ENCODE peak calls at places on chromosomes 5 and 9, in six cellular contexts. J, Z, B, X, Q and Y are unnamed samples.

GRCh38 chr5:80860934-80861613 is 99.1 kb upstream of the RASGRF2 start:
- DNase-seq in J (peak; percentile 55), Z (no peak), B (no peak), X (no peak), Q (no peak), Y (no peak)

GRCh38 chr5:35371971-35372426 is 141.7 kb upstream of the PRLR start:
- DNase-seq in J (no peak), Z (no peak), B (no peak), X (no peak), Q (no peak), Y (no peak)

GRCh38 chr5:181167814-181168488 is 20.6 kb downstream of the OR2V2 start:
- DNase-seq in J (peak; percentile 94), Z (no peak), B (no peak), X (no peak), Q (peak; percentile 49), Y (peak; percentile 58)

GRCh38 chr5:172726966-172727365 is 44.0 kb downstream of the DUSP1 start:
- DNase-seq in J (no peak), Z (no peak), B (no peak), X (no peak), Q (no peak), Y (no peak)

GRCh38 chr5:87944553-87945320 is 323.9 kb downstream of the TMEM161B start:
- DNase-seq in J (peak; percentile 89), Z (peak; percentile 96), B (no peak), X (no peak), Q (peak; percentile 86), Y (no peak)

GRCh38 chr5:101915559-101915958 is 380.5 kb downstream of the SLCO4C1 start:
- DNase-seq in J (peak; percentile 15), Z (no peak), B (peak; percentile 1), X (no peak), Q (peak; percentile 11), Y (no peak)

GRCh38 chr9:69816775-69817174 is 3.8 kb upstream of the CFAP95 start:
- DNase-seq in J (no peak), Z (no peak), B (no peak), X (no peak), Q (peak; percentile 31), Y (no peak)

GRCh38 chr5:119267958-119268386 is 87.8 kb upstream of the TNFAIP8 start:
- DNase-seq in J (peak; percentile 99), Z (peak; percentile 92), B (peak; percentile 79), X (peak; percentile 93), Q (peak; percentile 97), Y (peak; percentile 81)

GRCh38 chr5:119036101-119036762 is 34.7 kb upstream of the DMXL1 start:
- DNase-seq in J (no peak), Z (no peak), B (no peak), X (no peak), Q (no peak), Y (no peak)

GRCh38 chr5:173628501-173628900 is 12.1 kb upstream of the BOD1 start:
- DNase-seq in J (no peak), Z (no peak), B (no peak), X (no peak), Q (no peak), Y (no peak)

GRCh38 chr5:142184939-142185526 is 76.5 kb downstream of the NDFIP1 start:
- DNase-seq in J (peak; percentile 42), Z (no peak), B (no peak), X (no peak), Q (peak; percentile 39), Y (no peak)

GRCh38 chr9:73869261-73869660 is 627.9 kb upstream of the RORB start:
- DNase-seq in J (no peak), Z (no peak), B (peak; percentile 50), X (peak; percentile 50), Q (peak; percentile 59), Y (peak; percentile 6)

GRCh38 chr9:13588151-13589043 is 308.9 kb upstream of the MPDZ start:
- DNase-seq in J (no peak), Z (no peak), B (no peak), X (no peak), Q (no peak), Y (no peak)

GRCh38 chr5:150562832-150563231 is 54.9 kb downstream of the NDST1 start:
- DNase-seq in J (peak; percentile 79), Z (no peak), B (peak; percentile 56), X (no peak), Q (peak; percentile 80), Y (no peak)

GRCh38 chr9:97372580-97372979 is 39.3 kb upstream of the TDRD7 start:
- DNase-seq in J (peak; percentile 8), Z (no peak), B (no peak), X (no peak), Q (no peak), Y (no peak)

GRCh38 chr9:121878208-121878835 is 214.8 kb downstream of the TTLL11 start:
- DNase-seq in J (no peak), Z (no peak), B (no peak), X (no peak), Q (no peak), Y (no peak)

GRCh38 chr5:116137544-116138378 is 52.9 kb downstream of the COMMD10 start:
- DNase-seq in J (peak; percentile 81), Z (no peak), B (no peak), X (no peak), Q (peak; percentile 70), Y (no peak)

GRCh38 chr5:164354138-164354751 is 848.8 kb downstream of the MAT2B start:
- DNase-seq in J (no peak), Z (no peak), B (no peak), X (no peak), Q (peak; percentile 10), Y (no peak)

GRCh38 chr5:79008362-79008761 is 23.3 kb upstream of the ARSB start:
- DNase-seq in J (peak; percentile 45), Z (no peak), B (no peak), X (no peak), Q (no peak), Y (no peak)
- H3K4me3 ChIP-seq in J (no peak overlapping the region), Z (no peak overlapping the region), B (no peak overlapping the region), X (no peak overlapping the region), Q (no peak overlapping the region), Y (no peak overlapping the region)

GRCh38 chr5:132098151-132098594 is 24.6 kb downstream of the CSF2 start:
- DNase-seq in J (no peak), Z (no peak), B (no peak), X (no peak), Q (no peak), Y (no peak)

GRCh38 chr5:132098621-132099020 is 25.0 kb downstream of the CSF2 start:
- DNase-seq in J (no peak), Z (no peak), B (no peak), X (no peak), Q (no peak), Y (no peak)

GRCh38 chr5:132095077-132095744 is 21.6 kb downstream of the CSF2 start:
- DNase-seq in J (no peak), Z (no peak), B (no peak), X (peak; percentile 39), Q (no peak), Y (no peak)

GRCh38 chr5:132095745-132096084 is 22.1 kb downstream of the CSF2 start:
- DNase-seq in J (no peak), Z (no peak), B (no peak), X (no peak), Q (no peak), Y (no peak)

DNA sequence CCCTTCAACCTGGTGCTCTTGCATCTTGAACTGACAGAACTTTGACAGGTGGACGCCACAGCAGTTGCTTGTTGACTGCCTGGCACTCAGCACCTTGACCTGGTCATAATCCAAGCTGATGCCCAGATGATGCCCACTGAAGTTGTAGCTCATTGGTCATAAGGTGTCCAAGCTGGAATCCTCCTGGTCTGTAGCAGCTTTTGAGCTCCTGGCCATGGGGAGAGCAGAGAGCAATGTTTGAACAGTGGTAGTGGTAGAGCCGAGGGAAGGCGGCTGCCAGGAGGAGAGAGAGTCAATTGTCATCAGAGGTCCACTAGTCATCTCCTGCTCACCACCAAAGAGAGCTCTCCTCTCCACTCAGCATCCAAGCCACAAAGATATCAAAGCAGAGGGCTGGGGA is 23.3 kb downstream of the CSF2 start:
- DNase-seq in J (no peak), Z (no peak), B (no peak), X (no peak), Q (no peak), Y (no peak)
- H3K27me3 ChIP-seq in J (no peaks in the 10 kb centered on the region), Z (no peaks in the 10 kb centered on the region), B (no peaks in the 10 kb centered on the region), X (no peaks in the 10 kb centered on the region), Q (no peaks in the 10 kb centered on the region), Y (peaks cover 2% of the 10 kb centered on the region)

GRCh38 chr9:113347479-113347878 is 1.9 kb upstream of the BSPRY start:
- DNase-seq in J (no peak), Z (no peak), B (no peak), X (no peak), Q (no peak), Y (no peak)

GRCh38 chr9:113350338-113350672 is 964 bp downstream of the BSPRY start:
- DNase-seq in J (no peak), Z (no peak), B (no peak), X (no peak), Q (no peak), Y (no peak)

GRCh38 chr9:113350937-113351336 is 1.6 kb downstream of the BSPRY start:
- DNase-seq in J (no peak), Z (no peak), B (no peak), X (no peak), Q (no peak), Y (no peak)

GRCh38 chr9:113349434-113350337 is at the start of gene BSPRY:
- DNase-seq in J (peak; percentile 71), Z (no peak), B (peak; percentile 59), X (no peak), Q (no peak), Y (peak; percentile 56)

DNA sequence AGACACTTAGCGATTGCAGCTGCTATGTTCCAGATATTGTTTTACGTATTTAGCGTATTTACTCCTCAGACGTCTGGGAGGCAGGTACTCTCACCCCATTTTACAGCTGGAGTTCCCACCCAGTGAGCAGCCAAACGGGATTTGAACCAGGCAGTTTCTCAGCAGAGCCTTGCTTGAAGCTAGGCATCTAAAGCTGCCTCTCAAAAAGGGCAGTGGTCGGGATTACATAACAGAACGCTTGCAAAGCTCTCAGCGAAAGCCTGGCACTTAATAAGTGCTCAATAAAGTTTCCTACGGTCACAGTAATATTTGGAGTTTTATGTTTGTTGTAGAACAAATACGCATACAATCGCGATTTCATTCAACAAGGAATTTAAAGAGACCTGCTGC is 302 bp upstream of the BSPRY start:
- DNase-seq in J (peak; percentile 57), Z (no peak), B (no peak), X (no peak), Q (no peak), Y (no peak)
- H3K4me3 ChIP-seq in J (peak overlapping the region; percentile 79), Z (peak overlapping the region; percentile 61), B (peak overlapping the region; percentile 96), X (no peak overlapping the region), Q (peak overlapping the region; percentile 43), Y (no peak overlapping the region)

GRCh38 chr9:135736265-135736978 is 34.4 kb downstream of the KCNT1 start:
- DNase-seq in J (peak; percentile 60), Z (no peak), B (no peak), X (peak; percentile 10), Q (no peak), Y (no peak)

GRCh38 chr9:135739271-135740220 is 37.6 kb downstream of the KCNT1 start:
- DNase-seq in J (no peak), Z (no peak), B (no peak), X (no peak), Q (no peak), Y (no peak)

GRCh38 chr9:135736979-135737839 is 35.2 kb downstream of the KCNT1 start:
- DNase-seq in J (no peak), Z (no peak), B (no peak), X (no peak), Q (no peak), Y (no peak)

GRCh38 chr9:135734616-135735144 is 32.7 kb downstream of the KCNT1 start:
- DNase-seq in J (no peak), Z (no peak), B (no peak), X (peak; percentile 14), Q (no peak), Y (no peak)

GRCh38 chr9:135737840-135738521 is 36.0 kb downstream of the KCNT1 start:
- DNase-seq in J (no peak), Z (no peak), B (no peak), X (no peak), Q (no peak), Y (no peak)
- H3K27me3 ChIP-seq in J (no peaks in the 10 kb centered on the region), Z (peaks cover 3% of the 10 kb centered on the region), B (peaks cover 90% of the 10 kb centered on the region), X (no peaks in the 10 kb centered on the region), Q (peaks cover 9% of the 10 kb centered on the region), Y (no peaks in the 10 kb centered on the region)